ENCODE peak calls at places on chromosomes 6 and 20, in five cellular contexts. B is BJ; H is stimulated activated CD4-positive, alpha-beta T cell treated with anti-CD3 and anti-CD28 coated beads, Interleukin-2, amount 100 ng/mL, for 48 hours; T is GM04504; M is astrocyte of the spinal cord. P is an unnamed sample.

GRCh38 chr6:117477988-117478852 is 4.3 kb upstream of the DCBLD1 start:
- DNase-seq in B (no peak), H (no peak), T (no peak), M (no peak), P (no peak)

GRCh38 chr20:24867556-24867955 is 81.5 kb upstream of the CST7 start:
- DNase-seq in B (no peak), H (no peak), T (no peak), M (no peak), P (no peak)

GRCh38 chr6:159074120-159074684 is 29.4 kb upstream of the TAGAP start:
- DNase-seq in B (no peak), H (no peak), T (no peak), M (peak; percentile 38), P (no peak)

GRCh38 chr20:1215386-1216170 is 10.3 kb upstream of the RAD21L1 start:
- DNase-seq in B (no peak), H (peak; percentile 54), T (no peak), M (no peak), P (no peak)

GRCh38 chr6:157755032-157755751 is 67.9 kb upstream of the SNX9 start:
- DNase-seq in B (peak; percentile 26), H (no peak), T (no peak), M (peak; percentile 57), P (no peak)

GRCh38 chr6:125340946-125341345 is 39.2 kb upstream of the HDDC2 start:
- DNase-seq in B (no peak), H (no peak), T (no peak), M (no peak), P (no peak)

GRCh38 chr20:38962898-38963484 is 847 bp downstream of the DHX35 start:
- DNase-seq in B (no peak), H (no peak), T (no peak), M (no peak), P (no peak)

GRCh38 chr6:147438758-147439528 is 69.5 kb upstream of the SAMD5 start:
- DNase-seq in B (no peak), H (no peak), T (no peak), M (no peak), P (no peak)

GRCh38 chr6:117601811-117602150 is 530 bp downstream of the GOPC start:
- DNase-seq in B (no peak), H (no peak), T (no peak), M (no peak), P (no peak)

GRCh38 chr20:25083141-25083772 is 1.3 kb upstream of the VSX1 start:
- DNase-seq in B (no peak), H (no peak), T (no peak), M (no peak), P (peak; percentile 51)

GRCh38 chr6:40727272-40727671 is 140.1 kb upstream of the LRFN2 start:
- DNase-seq in B (no peak), H (no peak), T (no peak), M (no peak), P (no peak)

GRCh38 chr20:54223751-54224150 is 15.9 kb downstream of the PFDN4 start:
- DNase-seq in B (no peak), H (no peak), T (no peak), M (no peak), P (no peak)

GRCh38 chr20:57753332-57754164 is 43.7 kb upstream of the PMEPA1 start:
- DNase-seq in B (no peak), H (no peak), T (no peak), M (no peak), P (no peak)

GRCh38 chr6:65900928-65901327 is 193.9 kb upstream of the EYS start:
- DNase-seq in B (no peak), H (no peak), T (no peak), M (no peak), P (no peak)

GRCh38 chr6:4853782-4854511 is 77.7 kb downstream of the CDYL start:
- DNase-seq in B (no peak), H (no peak), T (no peak), M (no peak), P (no peak)

GRCh38 chr6:15462717-15463525 is 199.9 kb downstream of the DTNBP1 start:
- DNase-seq in B (peak; percentile 58), H (no peak), T (peak; percentile 42), M (no peak), P (no peak)

GRCh38 chr20:49278817-49279676 is 1.2 kb upstream of the ZNFX1 start:
- DNase-seq in B (no peak), H (no peak), T (no peak), M (no peak), P (no peak)

GRCh38 chr20:44409132-44409600 is 53.7 kb downstream of the HNF4A start:
- DNase-seq in B (peak; percentile 37), H (no peak), T (peak; percentile 47), M (peak; percentile 70), P (no peak)

GRCh38 chr6:10414766-10415592 is at the start of gene TFAP2A:
- DNase-seq in B (no peak), H (no peak), T (no peak), M (no peak), P (no peak)

GRCh38 chr6:167311286-167311685 is 13.6 kb upstream of the TTLL2 start:
- DNase-seq in B (no peak), H (no peak), T (no peak), M (no peak), P (no peak)

GRCh38 chr20:13243826-13244376 is 22.8 kb downstream of the ISM1 start:
- DNase-seq in B (no peak), H (no peak), T (no peak), M (no peak), P (no peak)

GRCh38 chr6:160489091-160489490 is 140.9 kb downstream of the SLC22A3 start:
- DNase-seq in B (no peak), H (no peak), T (no peak), M (no peak), P (no peak)

GRCh38 chr6:52724406-52725121 is 38.7 kb downstream of the GSTA2 start:
- DNase-seq in B (peak; percentile 15), H (peak; percentile 52), T (peak; percentile 66), M (peak; percentile 49), P (peak; percentile 27)

GRCh38 chr6:119979862-119980261 is 630.3 kb upstream of the MAN1A1 start:
- DNase-seq in B (no peak), H (no peak), T (no peak), M (peak; percentile 20), P (no peak)

GRCh38 chr6:1604991-1605821 is 4.5 kb upstream of the FOXC1 start:
- DNase-seq in B (no peak), H (no peak), T (no peak), M (peak; percentile 7), P (no peak)

GRCh38 chr6:52566853-52567279 is 10.0 kb downstream of the TRAM2 start:
- DNase-seq in B (peak; percentile 97), H (no peak), T (peak; percentile 91), M (peak; percentile 84), P (no peak)